ENCODE peak calls at places on chromosomes 7 and 10, in four cellular contexts. One of them, this sample, is unnamed.

GRCh38 chr10:8049151-8049873 is 5.2 kb upstream of the GATA3 start:
- DNase-seq in WTC11: peak
- DNase-seq in HepG2: no peak
- DNase-seq in K562: no peak
- DNase-seq in this sample: no peak

GRCh38 chr7:12322287-12322902 is 81.3 kb downstream of the VWDE start:
- DNase-seq in WTC11: no peak
- DNase-seq in HepG2: peak
- DNase-seq in K562: no peak
- DNase-seq in this sample: no peak

GRCh38 chr10:29322918-29323317 is 34.0 kb downstream of the LYZL1 start:
- DNase-seq in WTC11: no peak
- DNase-seq in HepG2: no peak
- DNase-seq in K562: no peak
- DNase-seq in this sample: no peak

GRCh38 chr10:89207181-89207800 is at the start of gene CH25H:
- DNase-seq in WTC11: peak
- DNase-seq in HepG2: no peak
- DNase-seq in K562: no peak
- DNase-seq in this sample: peak

GRCh38 chr10:77977975-77978759 is 51.1 kb downstream of the POLR3A start:
- DNase-seq in WTC11: no peak
- DNase-seq in HepG2: no peak
- DNase-seq in K562: no peak
- DNase-seq in this sample: no peak

GRCh38 chr10:15245530-15245929 is 77.0 kb upstream of the NMT2 start:
- DNase-seq in WTC11: peak
- DNase-seq in HepG2: peak
- DNase-seq in K562: peak
- DNase-seq in this sample: peak

GRCh38 chr7:2757361-2757903 is 69.4 kb downstream of the AMZ1 start:
- DNase-seq in WTC11: no peak
- DNase-seq in HepG2: no peak
- DNase-seq in K562: no peak
- DNase-seq in this sample: no peak

GRCh38 chr10:49136525-49136924 is 2.7 kb upstream of the FAM170B start:
- DNase-seq in WTC11: no peak
- DNase-seq in HepG2: no peak
- DNase-seq in K562: no peak
- DNase-seq in this sample: no peak

GRCh38 chr10:28541695-28542365 is 8.9 kb downstream of the WAC start:
- DNase-seq in WTC11: no peak
- DNase-seq in HepG2: no peak
- DNase-seq in K562: no peak
- DNase-seq in this sample: no peak

GRCh38 chr10:68242051-68242450 is 10.1 kb upstream of the ATOH7 start:
- DNase-seq in WTC11: no peak
- DNase-seq in HepG2: no peak
- DNase-seq in K562: no peak
- DNase-seq in this sample: no peak

GRCh38 chr10:70575874-70576802 is 26.4 kb downstream of the PRF1 start:
- DNase-seq in WTC11: no peak
- DNase-seq in HepG2: peak
- DNase-seq in K562: peak
- DNase-seq in this sample: no peak

GRCh38 chr7:55574062-55574717 is 1.9 kb upstream of the VOPP1 start:
- DNase-seq in WTC11: no peak
- DNase-seq in HepG2: no peak
- DNase-seq in K562: no peak
- DNase-seq in this sample: no peak

GRCh38 chr10:62636825-62637248 is 167.7 kb upstream of the ADO start:
- DNase-seq in WTC11: no peak
- DNase-seq in HepG2: no peak
- DNase-seq in K562: no peak
- DNase-seq in this sample: no peak

DNA sequence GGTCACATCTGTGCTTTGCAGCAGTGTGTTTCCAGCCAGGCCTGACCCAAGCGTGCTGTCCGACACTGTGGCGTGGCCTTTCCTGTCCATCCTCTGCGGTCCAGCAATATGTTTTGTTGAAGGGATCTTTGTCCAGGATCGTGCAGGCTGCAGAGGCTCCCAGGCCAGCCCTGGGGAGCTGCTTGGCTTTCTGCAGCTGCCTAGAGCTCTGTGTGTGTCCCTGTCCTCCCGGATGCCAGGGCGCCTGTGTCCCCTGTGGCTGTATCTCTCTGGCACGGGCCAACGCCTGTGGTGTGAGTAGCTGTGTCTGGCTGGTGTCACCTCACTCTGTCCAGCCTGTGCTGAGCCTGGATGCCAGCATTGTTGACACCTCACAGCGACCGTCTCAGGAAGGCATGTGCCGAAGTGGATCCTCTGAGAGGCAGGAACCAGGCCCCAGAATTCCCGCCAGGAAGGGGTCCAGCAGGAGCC is 94.5 kb downstream of the INPP5A start:
- DNase-seq in WTC11: peak
- DNase-seq in HepG2: no peak
- DNase-seq in K562: no peak
- DNase-seq in this sample: no peak
- TF ChIP-seq SP1 in WTC11: no peak
- TF ChIP-seq SP1 in HepG2: no peak
- TF ChIP-seq SP1 in K562: no peak
- TF ChIP-seq SP1 in this sample: no peak

GRCh38 chr10:73398024-73398423 is 15.8 kb downstream of the ANXA7 start:
- DNase-seq in WTC11: peak
- DNase-seq in HepG2: no peak
- DNase-seq in K562: peak
- DNase-seq in this sample: peak
- TF ChIP-seq ELF4 in WTC11: no peak
- TF ChIP-seq ELF4 in HepG2: no peak
- TF ChIP-seq ELF4 in K562: no peak
- TF ChIP-seq ELF4 in this sample: no peak

GRCh38 chr10:100827819-100828743 is 82.7 kb downstream of the PAX2 start:
- DNase-seq in WTC11: peak
- DNase-seq in HepG2: no peak
- DNase-seq in K562: peak
- DNase-seq in this sample: no peak
- TF ChIP-seq SP1 in WTC11: no peak
- TF ChIP-seq SP1 in HepG2: no peak
- TF ChIP-seq SP1 in K562: no peak
- TF ChIP-seq SP1 in this sample: no peak

GRCh38 chr10:79070611-79071534 is 2.1 kb downstream of the ZMIZ1 start:
- DNase-seq in WTC11: peak
- DNase-seq in HepG2: peak
- DNase-seq in K562: no peak
- DNase-seq in this sample: peak

GRCh38 chr10:79068562-79069324 is at the start of gene ZMIZ1:
- DNase-seq in WTC11: peak
- DNase-seq in HepG2: peak
- DNase-seq in K562: peak
- DNase-seq in this sample: peak

GRCh38 chr10:79068203-79068561 is 584 bp upstream of the ZMIZ1 start:
- DNase-seq in WTC11: no peak
- DNase-seq in HepG2: no peak
- DNase-seq in K562: peak
- DNase-seq in this sample: no peak

GRCh38 chr10:79070091-79070610 is 1.4 kb downstream of the ZMIZ1 start:
- DNase-seq in WTC11: peak
- DNase-seq in HepG2: no peak
- DNase-seq in K562: peak
- DNase-seq in this sample: no peak

DNA sequence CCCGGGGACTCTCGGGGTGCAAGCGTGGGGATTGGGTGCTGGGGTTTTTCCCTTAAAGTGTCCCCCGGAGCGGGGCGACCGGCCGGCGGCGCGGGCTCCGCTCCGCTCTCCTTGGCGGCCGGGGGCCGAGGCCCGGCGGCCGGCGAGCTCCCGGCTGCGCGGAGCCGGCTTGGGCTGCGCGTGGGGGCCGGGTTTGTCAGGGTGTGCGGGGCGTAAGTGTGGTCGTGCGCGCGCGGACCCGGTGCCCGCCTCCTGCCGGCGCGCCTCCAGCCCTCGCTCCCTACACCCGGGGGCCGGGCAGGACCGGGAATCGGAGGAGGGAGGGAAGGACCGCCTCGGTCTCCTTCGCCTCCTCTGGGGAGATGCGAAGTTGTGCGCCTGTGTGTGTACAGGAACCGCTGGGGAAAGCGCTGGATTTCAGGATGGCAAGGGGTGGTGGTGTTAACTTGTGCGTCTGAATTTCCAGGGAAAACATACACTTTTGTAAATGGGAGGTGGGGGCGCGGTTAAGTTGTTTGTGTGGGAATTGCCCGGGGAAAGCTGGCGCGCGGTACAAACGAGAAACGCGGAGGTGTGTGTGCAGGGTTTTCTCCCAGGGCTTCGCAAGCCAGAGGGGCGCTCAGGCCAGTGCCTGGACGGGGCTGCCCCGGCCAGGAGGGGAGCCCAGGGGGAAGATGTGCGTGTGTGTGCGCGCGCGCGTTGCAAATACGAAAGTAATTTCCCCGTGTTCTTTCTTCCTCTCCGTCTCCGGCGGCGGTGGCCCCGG is 742 bp downstream of the ZMIZ1 start:
- DNase-seq in WTC11: peak
- DNase-seq in HepG2: no peak
- DNase-seq in K562: peak
- DNase-seq in this sample: peak
- TF ChIP-seq ELF4 in WTC11: no peak
- TF ChIP-seq ELF4 in HepG2: no peak
- TF ChIP-seq ELF4 in K562: no peak
- TF ChIP-seq ELF4 in this sample: no peak

GRCh38 chr7:111682576-111683372 is 120.5 kb upstream of the IMMP2L start:
- DNase-seq in WTC11: no peak
- DNase-seq in HepG2: no peak
- DNase-seq in K562: no peak
- DNase-seq in this sample: no peak
- TF ChIP-seq SP1 in WTC11: no peak
- TF ChIP-seq SP1 in HepG2: no peak
- TF ChIP-seq SP1 in K562: no peak
- TF ChIP-seq SP1 in this sample: no peak

GRCh38 chr10:94706089-94706488 is 22.6 kb downstream of the CYP2C18 start:
- DNase-seq in WTC11: no peak
- DNase-seq in HepG2: no peak
- DNase-seq in K562: no peak
- DNase-seq in this sample: no peak
- TF ChIP-seq ELF4 in WTC11: no peak
- TF ChIP-seq ELF4 in HepG2: no peak
- TF ChIP-seq ELF4 in K562: no peak
- TF ChIP-seq ELF4 in this sample: no peak

GRCh38 chr10:123100030-123100762 is 35.6 kb upstream of the HMX3 start:
- DNase-seq in WTC11: no peak
- DNase-seq in HepG2: no peak
- DNase-seq in K562: peak
- DNase-seq in this sample: no peak
- TF ChIP-seq SP1 in WTC11: no peak
- TF ChIP-seq SP1 in HepG2: no peak
- TF ChIP-seq SP1 in K562: no peak
- TF ChIP-seq SP1 in this sample: no peak

GRCh38 chr7:28729685-28730084 is 228.4 kb downstream of the TRIL start:
- DNase-seq in WTC11: no peak
- DNase-seq in HepG2: no peak
- DNase-seq in K562: no peak
- DNase-seq in this sample: no peak
- TF ChIP-seq ELF4 in WTC11: no peak
- TF ChIP-seq ELF4 in HepG2: no peak
- TF ChIP-seq ELF4 in K562: no peak
- TF ChIP-seq ELF4 in this sample: no peak